ENCODE peak calls at places on chromosomes 12 and 14, in four cellular contexts. O is HepG2, C is SK-N-SH, W is K562. J is an unnamed sample.

GRCh38 chr12:4962539-4963486 is 53.1 kb downstream of the KCNA1 start:
- DNase-seq in O (no peak), C (no peak), W (no peak), J (no peak)

GRCh38 chr12:79162948-79163347 is 298.4 kb downstream of the SYT1 start:
- DNase-seq in O (no peak), C (no peak), W (no peak), J (no peak)

GRCh38 chr12:2264622-2265306 is 212.0 kb downstream of the CACNA1C start:
- DNase-seq in O (no peak), C (no peak), W (no peak), J (no peak)

GRCh38 chr12:66014818-66015217 is 115.7 kb downstream of the LLPH start:
- DNase-seq in O (peak; percentile 13), C (no peak), W (no peak), J (no peak)

GRCh38 chr12:93618891-93619410 is 46.5 kb downstream of the SOCS2 start:
- DNase-seq in O (no peak), C (no peak), W (no peak), J (no peak)

GRCh38 chr12:22228022-22228875 is 106.3 kb downstream of the ST8SIA1 start:
- DNase-seq in O (no peak), C (no peak), W (no peak), J (no peak)

GRCh38 chr12:48927261-48927660 is 2.0 kb upstream of the FKBP11 start:
- DNase-seq in O (no peak), C (no peak), W (no peak), J (no peak)

GRCh38 chr14:22472935-22473854 is 115.8 kb downstream of the DAD1 start:
- DNase-seq in O (peak; percentile 56), C (peak; percentile 30), W (peak; percentile 12), J (no peak)

GRCh38 chr14:55846852-55847471 is 267.0 kb downstream of the KTN1 start:
- DNase-seq in O (no peak), C (no peak), W (no peak), J (no peak)

GRCh38 chr14:73896521-73896920 is 9.9 kb downstream of the ZNF410 start:
- DNase-seq in O (no peak), C (no peak), W (no peak), J (no peak)

GRCh38 chr12:51941011-51941561 is 10.4 kb upstream of the ACVR1B start:
- DNase-seq in O (no peak), C (peak; percentile 77), W (no peak), J (no peak)

GRCh38 chr14:21145437-21145836 is 10.4 kb downstream of the OR5AU1 start:
- DNase-seq in O (no peak), C (no peak), W (no peak), J (no peak)

GRCh38 chr12:93896962-93897361 is 219.8 kb downstream of the CRADD start:
- DNase-seq in O (no peak), C (no peak), W (no peak), J (no peak)

GRCh38 chr12:122457627-122458026 is 35.2 kb upstream of the CLIP1 start:
- DNase-seq in O (no peak), C (no peak), W (no peak), J (no peak)

GRCh38 chr12:106865685-106866084 is 90.0 kb upstream of the TMEM263 start:
- DNase-seq in O (no peak), C (no peak), W (no peak), J (no peak)

GRCh38 chr12:127169321-127170270 is 1097.4 kb upstream of the TMEM132C start:
- DNase-seq in O (no peak), C (no peak), W (no peak), J (no peak)

GRCh38 chr12:74111688-74112360 is 425.8 kb upstream of the ATXN7L3B start:
- DNase-seq in O (peak; percentile 13), C (peak; percentile 1), W (no peak), J (no peak)

GRCh38 chr12:104057771-104058197 is 6.5 kb upstream of the HCFC2 start:
- DNase-seq in O (no peak), C (peak; percentile 40), W (peak; percentile 24), J (no peak)

GRCh38 chr12:28925726-28926376 is 223.2 kb upstream of the FAR2 start:
- DNase-seq in O (no peak), C (no peak), W (no peak), J (no peak)

GRCh38 chr12:131087991-131088700 is 134.4 kb downstream of the ADGRD1 start:
- DNase-seq in O (no peak), C (no peak), W (no peak), J (no peak)

GRCh38 chr12:122116707-122117535 is 38.4 kb downstream of the MLXIP start:
- DNase-seq in O (no peak), C (no peak), W (no peak), J (no peak)

GRCh38 chr14:53952533-53952932 is 4.1 kb downstream of the BMP4 start:
- DNase-seq in O (no peak), C (no peak), W (no peak), J (no peak)

GRCh38 chr14:53954551-53955233 is 1.9 kb downstream of the BMP4 start:
- DNase-seq in O (no peak), C (no peak), W (no peak), J (no peak)

GRCh38 chr14:53951661-53952265 is 4.9 kb downstream of the BMP4 start:
- DNase-seq in O (no peak), C (no peak), W (no peak), J (no peak)

GRCh38 chr14:53953828-53954550 is 2.6 kb downstream of the BMP4 start:
- DNase-seq in O (peak; percentile 24), C (peak; percentile 46), W (no peak), J (no peak)

GRCh38 chr14:53953002-53953827 is 3.4 kb downstream of the BMP4 start:
- DNase-seq in O (peak; percentile 69), C (peak; percentile 75), W (peak; percentile 19), J (no peak)
- TF ChIP-seq NFIC in O (peak; percentile 40), C (no peak), W (no peak), J (no peak)

GRCh38 chr12:53048780-53049401 is 974 bp upstream of the TNS2 start:
- DNase-seq in O (peak; percentile 40), C (peak; percentile 52), W (peak; percentile 38), J (no peak)
- TF ChIP-seq CHD2 in O (no peak), C (peak; percentile 14), W (no peak), J (no peak)

GRCh38 chr14:100406505-100407131 is 83.5 kb downstream of the SLC25A47 start:
- DNase-seq in O (peak; percentile 66), C (no peak), W (peak; percentile 48), J (no peak)
- TF ChIP-seq NFIC in O (no peak), C (no peak), W (peak; percentile 9), J (no peak)

GRCh38 chr12:57604454-57605307 is at the start of gene DTX3:
- DNase-seq in O (no peak), C (peak; percentile 84), W (no peak), J (no peak)
- TF ChIP-seq CHD2 in O (no peak), C (peak; percentile 22), W (no peak), J (no peak)

DNA sequence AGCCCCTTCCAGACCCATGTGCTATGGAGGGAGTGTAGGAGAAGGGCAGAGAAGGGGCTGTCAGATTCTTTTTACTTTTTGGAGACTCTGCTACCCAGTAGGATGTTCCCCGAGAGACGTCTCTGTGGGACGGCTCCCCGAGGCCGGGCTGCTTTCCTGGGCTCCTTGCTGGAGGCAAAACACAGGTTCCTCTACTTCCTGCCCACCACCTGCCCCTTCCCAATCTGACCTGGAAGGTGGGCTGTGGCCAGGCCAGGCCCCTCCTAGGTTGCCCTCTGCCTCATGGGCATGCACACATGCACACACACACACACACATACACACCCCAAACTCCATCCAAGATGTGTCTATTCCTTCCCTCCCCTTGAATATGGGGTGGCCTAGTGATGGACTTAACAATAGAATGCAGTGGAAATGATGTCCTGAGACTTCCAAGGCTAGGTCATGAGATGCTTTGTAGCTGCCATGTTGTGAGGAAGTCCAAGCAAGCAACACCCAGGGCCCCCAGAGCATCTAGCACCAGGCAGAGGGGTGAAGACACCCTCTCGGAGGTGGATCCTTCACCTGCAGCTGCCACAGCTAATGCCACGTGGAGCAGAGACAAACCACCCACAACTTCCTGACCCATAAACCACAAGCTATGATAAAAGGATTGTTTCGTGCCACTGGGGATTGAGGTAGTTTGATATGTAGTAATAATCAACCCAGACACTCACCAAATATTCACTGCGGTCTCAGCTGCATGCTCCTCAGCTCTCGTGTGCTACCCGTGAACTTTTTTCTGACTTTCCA is 1.6 kb upstream of the ASB2 start:
- DNase-seq in O (no peak), C (no peak), W (no peak), J (peak; percentile 74)
- TF ChIP-seq NFIC in O (no peak), C (no peak), W (no peak), J (no peak)

GRCh38 chr12:124551268-124552144 is 15.9 kb downstream of the NCOR2 start:
- DNase-seq in O (no peak), C (peak; percentile 47), W (no peak), J (no peak)
- TF ChIP-seq CHD2 in O (no peak), C (no peak), W (no peak), J (no peak)

GRCh38 chr12:6968426-6968825 is 2.0 kb downstream of the PHB2 start:
- DNase-seq in O (no peak), C (no peak), W (no peak), J (no peak)

GRCh38 chr12:6967548-6968100 is 2.8 kb downstream of the PHB2 start:
- DNase-seq in O (no peak), C (no peak), W (no peak), J (no peak)

GRCh38 chr12:6966351-6966750 is 4.1 kb downstream of the PHB2 start:
- DNase-seq in O (no peak), C (no peak), W (no peak), J (no peak)

GRCh38 chr12:6974180-6974579 is 3.5 kb downstream of the EMG1 start:
- DNase-seq in O (no peak), C (no peak), W (no peak), J (no peak)

GRCh38 chr12:6970096-6970527 is 352 bp downstream of the PHB2 start:
- DNase-seq in O (peak; percentile 36), C (no peak), W (no peak), J (no peak)
- TF ChIP-seq NFIC in O (no peak), C (no peak), W (no peak), J (no peak)

J was measured in GM12878.